ENCODE peak calls at places on chromosomes 13 and 19, in eight cellular contexts. A, M, G, H, W, I, V and R are unnamed samples.

GRCh38 chr19:54470991-54471782 is 1.9 kb downstream of the CDC42EP5 start:
- DNase-seq in G (peak), A (peak), M (peak), W (peak), V (no peak), H (no peak), I (no peak), R (no peak)

GRCh38 chr13:101915755-101916107 is 463.3 kb downstream of the ITGBL1 start:
- DNase-seq in I (no peak), G (peak), W (no peak), V (no peak), H (no peak), M (no peak), A (peak), R (no peak)

GRCh38 chr19:7871530-7872305 is 2.5 kb downstream of the PRR36 start:
- DNase-seq in A (peak), V (peak), G (peak), M (peak), W (peak), I (peak), H (peak), R (peak)

GRCh38 chr13:29110003-29110402 is 289.9 kb downstream of the MTUS2 start:
- DNase-seq in I (no peak), A (no peak), G (no peak), W (no peak), V (no peak), M (no peak), H (no peak), R (no peak)

GRCh38 chr13:39196957-39197644 is 158.8 kb downstream of the NHLRC3 start:
- DNase-seq in H (no peak), A (no peak), G (no peak), V (no peak), M (no peak), W (no peak), I (no peak), R (peak)

GRCh38 chr13:45448965-45449559 is 15.7 kb upstream of the COG3 start:
- DNase-seq in A (no peak), W (no peak), H (no peak), I (no peak), V (no peak), M (no peak), G (no peak), R (no peak)

GRCh38 chr19:37505958-37506386 is 767 bp upstream of the ZNF793 start:
- DNase-seq in G (no peak), A (peak), V (no peak), W (no peak), M (peak), H (no peak), I (no peak), R (no peak)

GRCh38 chr13:99484405-99484981 is 16.8 kb upstream of the TM9SF2 start:
- DNase-seq in G (no peak), I (no peak), W (peak), V (no peak), A (no peak), H (no peak), M (no peak), R (no peak)

DNA sequence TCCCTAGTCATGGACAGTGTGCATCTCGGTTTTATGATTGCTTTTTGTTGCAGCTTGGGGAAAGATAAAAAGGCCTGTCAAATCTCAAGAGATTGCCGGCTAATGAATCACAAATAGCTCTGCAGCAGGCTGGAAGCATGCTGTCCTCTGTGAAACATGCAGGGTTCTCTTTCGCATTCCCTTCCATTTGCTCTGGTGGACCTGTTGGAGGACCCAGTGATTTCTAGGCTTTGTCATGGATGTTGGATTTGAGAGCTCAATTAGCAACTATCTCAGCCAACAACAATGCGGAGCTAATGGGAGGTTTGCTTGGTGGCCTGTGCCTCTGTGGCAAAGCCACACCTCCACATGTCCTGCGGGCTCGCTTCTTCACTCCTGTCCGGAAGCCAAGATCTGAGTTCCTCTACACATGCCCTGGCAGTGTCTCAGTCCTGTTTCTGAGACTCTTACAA is 418.1 kb upstream of the ARGLU1 start:
- DNase-seq in M (peak), G (peak), V (no peak), H (no peak), W (peak), I (no peak), A (peak), R (no peak)
- TF ChIP-seq EZH2phosphoT487 in M (no peak), G (no peak), V (no peak), H (no peak), W (no peak), I (no peak), A (no peak), R (no peak)

GRCh38 chr13:23794267-23795161 is 94.7 kb downstream of the MIPEP start:
- DNase-seq in H (peak), A (no peak), I (no peak), M (no peak), W (peak), G (no peak), V (no peak), R (peak)

GRCh38 chr13:23799945-23800344 is 89.3 kb downstream of the MIPEP start:
- DNase-seq in I (no peak), M (no peak), G (no peak), V (no peak), W (no peak), H (no peak), A (no peak), R (no peak)

GRCh38 chr13:23793711-23794110 is 95.5 kb downstream of the MIPEP start:
- DNase-seq in H (no peak), M (no peak), I (no peak), W (no peak), G (no peak), A (no peak), V (no peak), R (no peak)

GRCh38 chr13:23797276-23797903 is 91.8 kb downstream of the MIPEP start:
- DNase-seq in G (no peak), W (no peak), M (no peak), I (no peak), A (no peak), V (no peak), H (no peak), R (no peak)

GRCh38 chr13:23796546-23796945 is 92.7 kb downstream of the MIPEP start:
- DNase-seq in V (no peak), H (no peak), A (no peak), I (no peak), G (no peak), M (no peak), W (no peak), R (peak)
- TF ChIP-seq EZH2phosphoT487 in V (no peak), H (no peak), A (no peak), I (no peak), G (no peak), M (no peak), W (no peak), R (no peak)

GRCh38 chr13:76754414-76754813 is 131.8 kb downstream of the KCTD12 start:
- DNase-seq in W (peak), G (no peak), M (peak), H (no peak), I (no peak), A (no peak), V (no peak), R (no peak)

GRCh38 chr13:76762731-76763130 is 123.5 kb downstream of the KCTD12 start:
- DNase-seq in M (no peak), W (no peak), V (no peak), A (peak), I (no peak), G (no peak), H (no peak), R (no peak)

GRCh38 chr13:76758738-76759137 is 127.5 kb downstream of the KCTD12 start:
- DNase-seq in I (no peak), A (no peak), W (no peak), G (no peak), H (no peak), M (no peak), V (peak), R (peak)

GRCh38 chr13:76759877-76760276 is 126.3 kb downstream of the KCTD12 start:
- DNase-seq in G (no peak), M (no peak), I (no peak), W (no peak), V (no peak), A (no peak), H (no peak), R (no peak)

DNA sequence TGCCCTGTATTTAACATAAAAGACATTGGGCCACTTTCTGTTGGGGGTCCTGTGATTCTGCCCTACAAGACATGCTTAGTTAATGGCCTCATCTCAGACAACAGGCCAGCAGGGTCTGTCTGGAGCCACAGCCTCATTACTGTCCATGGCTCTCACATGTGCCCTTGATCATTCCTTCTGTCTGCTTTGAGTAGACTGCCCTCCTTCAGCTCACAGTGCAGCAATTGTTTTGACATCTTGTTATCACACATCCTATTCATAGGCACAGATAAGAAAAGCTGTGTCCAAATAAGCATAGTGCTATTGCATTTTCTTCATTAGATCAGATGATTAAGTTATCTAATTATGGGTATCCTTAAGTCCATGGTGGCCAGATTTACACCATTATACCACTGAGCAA is 127.9 kb downstream of the KCTD12 start:
- DNase-seq in A (no peak), W (no peak), V (peak), G (no peak), M (no peak), I (no peak), H (no peak), R (no peak)
- TF ChIP-seq EZH2phosphoT487 in A (no peak), W (no peak), V (no peak), G (no peak), M (no peak), I (no peak), H (no peak), R (no peak)

DNA sequence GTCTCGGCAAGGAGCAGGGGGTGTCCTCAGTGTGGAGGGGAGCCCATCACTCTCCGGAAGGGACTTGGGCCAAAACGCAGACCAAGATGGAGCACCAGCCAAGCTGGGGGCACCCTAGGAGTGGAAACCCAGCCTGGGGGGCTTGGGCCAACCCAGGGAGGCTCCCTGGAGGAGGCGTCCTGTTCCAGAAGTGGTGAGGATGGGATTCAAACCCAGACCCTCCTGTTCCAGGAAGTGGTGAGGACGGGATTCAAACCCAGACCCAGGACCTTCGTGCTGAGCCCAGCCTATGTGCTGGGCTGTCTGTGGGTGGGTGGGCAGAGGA is 848 bp upstream of the PLIN4 start:
- DNase-seq in G (no peak), V (no peak), I (no peak), M (no peak), A (no peak), H (no peak), W (no peak), R (no peak)
- TF ChIP-seq EZH2phosphoT487 in G (no peak), V (no peak), I (no peak), M (no peak), A (no peak), H (no peak), W (no peak), R (no peak)